ENCODE peak calls at places on chromosome 10, in ten cellular contexts. M is AG10803; U is CD4-positive, alpha-beta T cell; J is WTC11; E is AG04450; I is Calu3; B is activated CD8-positive, alpha-beta T cell treated with anti-CD3 and anti-CD28 coated beads for 36 hours; V is HL-60; O is fibroblast of pulmonary artery; K is GM13976. Z is an unnamed sample.

GRCh38 chr10:120112809-120113208 is 220.3 kb downstream of the SEC23IP start:
- DNase-seq in I (no peak), O (no peak), V (no peak), M (no peak), J (no peak), U (no peak), E (no peak), B (no peak), K (no peak), Z (no peak)

GRCh38 chr10:114684085-114684821 is 26.2 kb upstream of the ABLIM1 start:
- DNase-seq in E (no peak), J (no peak), M (peak; percentile 62), U (no peak), I (peak; percentile 53), O (peak; percentile 68), K (no peak), V (no peak), B (no peak), Z (peak; percentile 58)

GRCh38 chr10:81730901-81731300 is 144.1 kb upstream of the NRG3 start:
- DNase-seq in J (no peak), U (no peak), O (no peak), K (no peak), V (no peak), B (no peak), E (no peak), M (no peak), I (peak; percentile 7), Z (no peak)

GRCh38 chr10:17782921-17783665 is 26.1 kb upstream of the MRC1 start:
- DNase-seq in E (no peak), M (peak; percentile 58), V (no peak), K (no peak), B (no peak), J (no peak), U (no peak), O (peak; percentile 26), I (no peak), Z (no peak)

GRCh38 chr10:2980791-2981360 is 86.5 kb upstream of the PFKP start:
- DNase-seq in U (no peak), E (no peak), O (peak; percentile 34), I (no peak), K (no peak), M (peak; percentile 74), V (no peak), B (no peak), J (no peak), Z (peak; percentile 39)

GRCh38 chr10:71435571-71436267 is 39.0 kb downstream of the CDH23 start:
- DNase-seq in K (no peak), B (no peak), J (no peak), M (peak; percentile 6), E (no peak), U (no peak), V (no peak), O (no peak), I (no peak), Z (no peak)

GRCh38 chr10:62352356-62352963 is 21.7 kb upstream of the ZNF365 start:
- DNase-seq in M (peak; percentile 41), J (no peak), V (no peak), I (no peak), K (no peak), U (no peak), E (no peak), B (peak; percentile 53), O (peak; percentile 5), Z (peak; percentile 14)

GRCh38 chr10:62638062-62638477 is 166.4 kb upstream of the ADO start:
- DNase-seq in O (peak; percentile 75), K (no peak), E (no peak), J (no peak), U (no peak), V (peak; percentile 65), B (no peak), M (peak; percentile 29), I (peak; percentile 9), Z (peak; percentile 72)

GRCh38 chr10:117684211-117684610 is 141.7 kb downstream of the EMX2 start:
- DNase-seq in V (no peak), E (no peak), J (no peak), M (peak; percentile 29), I (no peak), U (no peak), B (no peak), K (no peak), O (no peak), Z (no peak)

GRCh38 chr10:4120454-4120853 is 335.4 kb upstream of the KLF6 start:
- DNase-seq in I (no peak), U (no peak), O (no peak), M (no peak), B (peak; percentile 21), K (no peak), E (no peak), J (no peak), V (no peak), Z (no peak)

GRCh38 chr10:63713191-63714144 is 192.3 kb downstream of the REEP3 start:
- DNase-seq in K (no peak), V (no peak), I (peak; percentile 56), B (no peak), M (peak; percentile 62), O (peak; percentile 95), J (peak; percentile 88), U (no peak), E (no peak), Z (peak; percentile 94)

GRCh38 chr10:61330669-61331068 is 122.5 kb downstream of the TMEM26 start:
- DNase-seq in U (no peak), I (no peak), J (no peak), V (no peak), B (no peak), M (no peak), O (no peak), K (no peak), E (no peak), Z (no peak)

GRCh38 chr10:95121904-95122303 is 52.6 kb upstream of the CYP2C8 start:
- DNase-seq in M (peak; percentile 13), U (no peak), K (no peak), B (no peak), E (peak; percentile 1), J (no peak), I (no peak), O (peak; percentile 75), V (no peak), Z (peak; percentile 49)

GRCh38 chr10:88110355-88110754 is 246.9 kb downstream of the PTEN start:
- DNase-seq in K (no peak), U (no peak), J (no peak), M (peak; percentile 59), V (no peak), B (no peak), O (peak; percentile 42), E (no peak), I (peak; percentile 21), Z (peak; percentile 45)

DNA sequence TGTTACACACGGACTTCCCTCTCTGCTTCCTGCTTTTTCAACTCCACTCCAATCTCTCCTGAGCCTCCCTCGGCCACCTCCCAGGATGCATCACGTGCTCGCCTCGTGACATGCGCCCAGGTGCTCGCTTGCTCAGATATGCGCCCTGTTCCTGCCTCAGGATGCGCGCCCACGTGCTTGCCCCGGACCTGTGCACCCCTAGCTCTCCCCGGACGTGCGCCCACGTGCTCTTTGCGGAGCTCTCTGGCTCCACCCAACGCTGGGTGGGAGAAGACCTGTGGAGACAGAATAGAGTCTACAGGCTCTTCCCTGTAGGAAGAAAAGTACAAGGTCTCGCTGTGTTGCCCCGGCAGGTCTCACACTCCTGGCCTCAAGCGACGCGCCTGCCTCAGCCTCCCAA is 23.1 kb downstream of the PARD3 start:
- DNase-seq in K (no peak), M (no peak), E (no peak), B (no peak), O (no peak), J (no peak), V (no peak), I (no peak), U (no peak), Z (no peak)
- TF ChIP-seq CTCF in K (no peak), M (no peak), E (no peak), B (no peak), O (no peak), J (no peak), V (no peak), I (no peak), U (no peak), Z (no peak)

GRCh38 chr10:131021967-131022366 is 289.6 kb downstream of the TCERG1L start:
- DNase-seq in K (no peak), O (no peak), I (no peak), B (no peak), V (no peak), M (no peak), J (no peak), U (no peak), E (no peak), Z (no peak)
- TF ChIP-seq CTCF in K (no peak), O (no peak), I (no peak), B (no peak), V (no peak), M (no peak), J (no peak), U (no peak), E (no peak), Z (no peak)

GRCh38 chr10:110138197-110138812 is 69.1 kb upstream of the MXI1 start:
- DNase-seq in U (no peak), B (no peak), E (peak; percentile 26), K (peak; percentile 65), I (no peak), O (peak; percentile 82), J (no peak), V (peak; percentile 60), M (peak; percentile 67), Z (peak; percentile 68)
- TF ChIP-seq CTCF in U (peak; percentile 81), B (peak; percentile 67), E (peak; percentile 68), K (peak; percentile 44), I (no peak), O (peak; percentile 64), J (peak; percentile 38), V (peak; percentile 9), M (peak; percentile 77), Z (peak; percentile 62)

GRCh38 chr10:73732931-73733623 is 11.1 kb upstream of the SEC24C start:
- DNase-seq in O (no peak), U (no peak), J (peak; percentile 38), K (no peak), I (no peak), B (no peak), M (no peak), V (no peak), E (no peak), Z (no peak)

GRCh38 chr10:73734028-73734720 is 10.0 kb upstream of the SEC24C start:
- DNase-seq in K (no peak), J (peak; percentile 21), V (no peak), B (no peak), U (no peak), M (no peak), I (no peak), E (no peak), O (no peak), Z (no peak)

GRCh38 chr10:73730153-73730906 is 13.8 kb upstream of the SEC24C start:
- DNase-seq in B (peak; percentile 92), I (peak; percentile 96), U (peak; percentile 78), E (peak; percentile 33), J (peak; percentile 93), K (peak; percentile 88), O (peak; percentile 91), M (peak; percentile 82), V (peak; percentile 95), Z (peak; percentile 93)

GRCh38 chr10:73731588-73732375 is 12.4 kb upstream of the SEC24C start:
- DNase-seq in E (no peak), O (no peak), B (no peak), V (no peak), M (no peak), I (no peak), U (no peak), K (no peak), J (no peak), Z (no peak)

DNA sequence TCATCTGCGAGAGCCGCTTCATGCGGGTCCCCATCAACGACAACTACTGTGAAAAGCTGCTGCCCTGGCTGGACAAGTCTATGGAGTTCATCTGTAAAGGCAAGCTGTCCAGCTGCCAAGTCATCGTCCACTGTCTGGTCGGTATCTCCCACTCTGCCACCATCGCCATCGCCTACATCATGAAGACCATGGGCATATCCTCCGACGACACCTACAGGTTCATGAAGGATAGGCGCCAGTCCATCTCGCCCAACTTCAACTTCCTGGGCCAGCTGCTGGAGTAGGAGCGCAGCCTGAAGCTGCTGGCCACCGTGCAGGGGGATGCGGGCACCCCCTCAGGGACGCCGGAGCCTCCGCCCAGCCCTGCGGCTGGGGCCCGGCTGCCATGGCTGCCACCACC is 11.7 kb upstream of the SEC24C start:
- DNase-seq in B (no peak), E (no peak), O (no peak), K (no peak), I (no peak), J (no peak), V (no peak), U (no peak), M (no peak), Z (no peak)
- TF ChIP-seq CTCF in B (no peak), E (no peak), O (no peak), K (no peak), I (no peak), J (no peak), V (no peak), U (no peak), M (no peak), Z (no peak)